ENCODE peak calls at places on chromosome 20, in seven cellular contexts. M is aorta; T is iPS DF 6.9; R is uterus; J is lower lobe of right lung; Z is colonic mucosa; F is CD8-positive, alpha-beta T cell. Q is an unnamed sample.

GRCh38 chr20:20491110-20491783 is 123.3 kb downstream of the INSM1 start:
- DNase-seq in M (no peak), T (no peak), R (no peak), J (no peak), Z (no peak), F (no peak), Q (no peak)

GRCh38 chr20:7926767-7927166 is 13.5 kb downstream of the HAO1 start:
- DNase-seq in M (no peak), T (no peak), R (no peak), J (no peak), Z (no peak), F (no peak), Q (no peak)

GRCh38 chr20:63694596-63695418 is 1.6 kb upstream of the TNFRSF6B start:
- DNase-seq in M (peak; percentile 73), T (no peak), R (peak; percentile 20), J (no peak), Z (no peak), F (no peak), Q (no peak)

GRCh38 chr20:32484221-32485125 is 100.7 kb downstream of the NOL4L start:
- DNase-seq in M (peak; percentile 85), T (no peak), R (peak; percentile 60), J (peak; percentile 65), Z (peak; percentile 71), F (peak; percentile 18), Q (no peak)

GRCh38 chr20:15446373-15446772 is 1109.0 kb upstream of the FLRT3 start:
- DNase-seq in M (peak; percentile 77), T (no peak), R (peak; percentile 57), J (no peak), Z (no peak), F (no peak), Q (no peak)

GRCh38 chr20:37383229-37383989 is 37.5 kb downstream of the SRC start:
- DNase-seq in M (peak; percentile 84), T (no peak), R (peak; percentile 40), J (no peak), Z (no peak), F (no peak), Q (no peak)

GRCh38 chr20:47780990-47781389 is 4.3 kb downstream of the SULF2 start:
- DNase-seq in M (no peak), T (no peak), R (no peak), J (no peak), Z (no peak), F (no peak), Q (no peak)

GRCh38 chr20:36462440-36463211 is 78.7 kb upstream of the MYL9 start:
- DNase-seq in M (peak; percentile 94), T (no peak), R (peak; percentile 76), J (peak; percentile 71), Z (peak; percentile 42), F (no peak), Q (peak; percentile 28)

GRCh38 chr20:63086421-63087235 is 79.9 kb upstream of the BHLHE23 start:
- DNase-seq in M (peak; percentile 70), T (no peak), R (no peak), J (peak; percentile 35), Z (no peak), F (no peak), Q (no peak)

GRCh38 chr20:54070187-54070987 is at the start of gene BCAS1:
- DNase-seq in M (no peak), T (no peak), R (no peak), J (no peak), Z (peak; percentile 87), F (no peak), Q (no peak)

GRCh38 chr20:1474817-1475603 is 8.4 kb upstream of the NSFL1C start:
- DNase-seq in M (no peak), T (no peak), R (no peak), J (no peak), Z (no peak), F (no peak), Q (no peak)
- H3K27ac ChIP-seq in M (no peak overlapping the region), T (no peak overlapping the region), R (no peak overlapping the region), J (no peak overlapping the region), Z (no peak overlapping the region), F (no peak overlapping the region), Q (no peak overlapping the region)

GRCh38 chr20:59831024-59831900 is 102.2 kb downstream of the SYCP2 start:
- DNase-seq in M (no peak), T (no peak), R (no peak), J (peak; percentile 60), Z (peak; percentile 17), F (no peak), Q (no peak)
- H3K27ac ChIP-seq in M (no peak overlapping the region), T (no peak overlapping the region), R (no peak overlapping the region), J (peak overlapping the region; percentile 56), Z (no peak overlapping the region), F (no peak overlapping the region), Q (no peak overlapping the region)

GRCh38 chr20:56587307-56588108 is 41.6 kb upstream of the TFAP2C start:
- DNase-seq in M (peak; percentile 3), T (no peak), R (no peak), J (no peak), Z (no peak), F (no peak), Q (no peak)

GRCh38 chr20:56592211-56592610 is 36.9 kb upstream of the TFAP2C start:
- DNase-seq in M (no peak), T (no peak), R (no peak), J (no peak), Z (no peak), F (no peak), Q (no peak)

GRCh38 chr20:56588996-56589395 is 40.1 kb upstream of the TFAP2C start:
- DNase-seq in M (no peak), T (no peak), R (no peak), J (no peak), Z (no peak), F (no peak), Q (no peak)

GRCh38 chr20:56590888-56591287 is 38.2 kb upstream of the TFAP2C start:
- DNase-seq in M (peak; percentile 21), T (no peak), R (no peak), J (no peak), Z (no peak), F (no peak), Q (no peak)

DNA sequence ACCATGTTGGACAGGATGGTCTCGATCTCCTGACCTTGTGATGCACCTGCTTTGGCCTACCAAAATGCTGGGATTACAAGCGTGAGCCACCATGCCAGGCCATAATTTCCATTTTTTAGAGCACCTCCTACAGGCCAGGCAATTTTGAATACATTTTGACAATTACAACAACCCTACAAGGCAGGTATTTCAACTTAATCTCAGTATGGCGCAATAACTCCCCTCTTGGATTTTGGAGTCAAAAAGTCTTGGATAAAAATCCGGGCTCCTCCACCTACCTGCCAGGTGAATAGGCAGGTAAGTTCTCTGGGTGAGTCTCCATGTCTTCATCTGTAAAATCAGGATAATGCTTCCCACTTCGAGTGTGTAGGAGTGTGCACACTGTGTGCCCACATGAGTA is 39.5 kb upstream of the TFAP2C start:
- DNase-seq in M (no peak), T (no peak), R (no peak), J (no peak), Z (no peak), F (no peak), Q (no peak)
- H3K27ac ChIP-seq in M (no peak overlapping the region), T (no peak overlapping the region), R (no peak overlapping the region), J (no peak overlapping the region), Z (no peak overlapping the region), F (no peak overlapping the region), Q (no peak overlapping the region)

GRCh38 chr20:57389695-57390603 is 1.2 kb upstream of the RBM38 start:
- DNase-seq in M (peak; percentile 73), T (no peak), R (no peak), J (peak; percentile 57), Z (no peak), F (no peak), Q (no peak)
- H3K27ac ChIP-seq in M (no peak overlapping the region), T (no peak overlapping the region), R (peak overlapping the region; percentile 55), J (peak overlapping the region; percentile 72), Z (peak overlapping the region; percentile 61), F (peak overlapping the region; percentile 48), Q (peak overlapping the region; percentile 35)

GRCh38 chr20:361562-361961 is 14.7 kb downstream of the NRSN2 start:
- DNase-seq in M (no peak), T (no peak), R (no peak), J (no peak), Z (no peak), F (no peak), Q (no peak)
- H3K27ac ChIP-seq in M (no peak overlapping the region), T (no peak overlapping the region), R (no peak overlapping the region), J (no peak overlapping the region), Z (no peak overlapping the region), F (no peak overlapping the region), Q (no peak overlapping the region)

GRCh38 chr20:50559149-50559548 is 49.0 kb downstream of the PTPN1 start:
- DNase-seq in M (no peak), T (no peak), R (no peak), J (no peak), Z (no peak), F (no peak), Q (no peak)
- H3K27ac ChIP-seq in M (no peak overlapping the region), T (no peak overlapping the region), R (no peak overlapping the region), J (no peak overlapping the region), Z (no peak overlapping the region), F (no peak overlapping the region), Q (no peak overlapping the region)

GRCh38 chr20:25408170-25408547 is 686 bp downstream of the GINS1 start:
- DNase-seq in M (no peak), T (no peak), R (no peak), J (no peak), Z (no peak), F (no peak), Q (no peak)
- H3K27ac ChIP-seq in M (no peak overlapping the region), T (no peak overlapping the region), R (no peak overlapping the region), J (no peak overlapping the region), Z (no peak overlapping the region), F (no peak overlapping the region), Q (no peak overlapping the region)